ENCODE peak calls at places on chromosomes 16 and 17, in ten cellular contexts. G, B, K, N, I, J, H, U, M and W are unnamed samples.

GRCh38 chr17:17636456-17636855 is 44.8 kb upstream of the RAI1 start:
- DNase-seq in G (no peak), B (no peak), K (no peak), N (no peak), I (peak), J (no peak), H (no peak), U (no peak), M (no peak), W (no peak)

GRCh38 chr16:49557070-49557446 is 183.5 kb downstream of the C16orf78 start:
- DNase-seq in G (no peak), B (no peak), K (peak), N (no peak), I (no peak), J (no peak), H (no peak), U (no peak), M (no peak), W (no peak)

GRCh38 chr16:66474750-66475199 is 47.7 kb downstream of the BEAN1 start:
- DNase-seq in G (no peak), B (no peak), K (peak), N (no peak), I (no peak), J (no peak), H (no peak), U (peak), M (no peak), W (no peak)

GRCh38 chr16:12426122-12426521 is 377.6 kb downstream of the CPPED1 start:
- DNase-seq in G (no peak), B (peak), K (peak), N (no peak), I (peak), J (no peak), H (no peak), U (no peak), M (no peak), W (no peak)

GRCh38 chr17:40068917-40069750 is 6.4 kb downstream of the THRA start:
- DNase-seq in G (peak), B (peak), K (peak), N (peak), I (peak), J (peak), H (peak), U (peak), M (peak), W (peak)

GRCh38 chr17:46108550-46109110 is 84.6 kb downstream of the KANSL1 start:
- DNase-seq in G (no peak), B (no peak), K (no peak), N (no peak), I (no peak), J (no peak), H (no peak), U (no peak), M (no peak), W (no peak)

GRCh38 chr16:19458722-19459379 is 41.2 kb downstream of the TMC5 start:
- DNase-seq in G (no peak), B (no peak), K (no peak), N (no peak), I (no peak), J (no peak), H (no peak), U (no peak), M (no peak), W (no peak)

GRCh38 chr17:7883781-7884386 is 4.7 kb upstream of the CHD3 start:
- DNase-seq in G (no peak), B (peak), K (peak), N (no peak), I (peak), J (no peak), H (no peak), U (peak), M (peak), W (no peak)

GRCh38 chr16:14196011-14196410 is 124.9 kb downstream of the MRTFB start:
- DNase-seq in G (no peak), B (no peak), K (peak), N (no peak), I (peak), J (no peak), H (no peak), U (no peak), M (peak), W (no peak)

GRCh38 chr17:72984145-72984924 is 108.2 kb downstream of the SLC39A11 start:
- DNase-seq in G (peak), B (peak), K (no peak), N (no peak), I (peak), J (no peak), H (no peak), U (no peak), M (peak), W (peak)

GRCh38 chr17:61476476-61477203 is 24.4 kb downstream of the TBX4 start:
- DNase-seq in G (no peak), B (no peak), K (no peak), N (no peak), I (no peak), J (no peak), H (no peak), U (no peak), M (no peak), W (no peak)

GRCh38 chr16:54193656-54194007 is 93.0 kb downstream of the IRX3 start:
- DNase-seq in G (no peak), B (peak), K (peak), N (peak), I (peak), J (peak), H (peak), U (peak), M (peak), W (no peak)

GRCh38 chr16:84239186-84239790 is 524 bp downstream of the KCNG4 start:
- DNase-seq in G (no peak), B (peak), K (no peak), N (no peak), I (peak), J (no peak), H (no peak), U (no peak), M (peak), W (no peak)

GRCh38 chr16:4381072-4381934 is 9.7 kb downstream of the VASN start:
- DNase-seq in G (no peak), B (no peak), K (no peak), N (no peak), I (no peak), J (no peak), H (peak), U (no peak), M (no peak), W (no peak)

GRCh38 chr17:72136692-72137550 is 16.1 kb downstream of the SOX9 start:
- DNase-seq in G (no peak), B (peak), K (no peak), N (no peak), I (no peak), J (no peak), H (no peak), U (no peak), M (peak), W (no peak)

GRCh38 chr16:1863681-1864460 is 8.1 kb downstream of the MEIOB start:
- DNase-seq in G (no peak), B (peak), K (peak), N (no peak), I (peak), J (no peak), H (no peak), U (peak), M (peak), W (no peak)

GRCh38 chr16:31476305-31477219 is 4.6 kb downstream of the TGFB1I1 start:
- DNase-seq in G (no peak), B (no peak), K (no peak), N (peak), I (no peak), J (peak), H (peak), U (peak), M (no peak), W (no peak)

GRCh38 chr16:25007284-25007984 is 7.7 kb downstream of the ARHGAP17 start:
- DNase-seq in G (no peak), B (peak), K (no peak), N (no peak), I (peak), J (no peak), H (no peak), U (no peak), M (peak), W (no peak)

GRCh38 chr17:17191346-17191792 is 14.8 kb downstream of the PLD6 start:
- DNase-seq in G (peak), B (peak), K (no peak), N (no peak), I (peak), J (peak), H (peak), U (no peak), M (peak), W (peak)

GRCh38 chr16:69917739-69918138 is 33.4 kb upstream of the CLEC18A start:
- DNase-seq in G (peak), B (peak), K (peak), N (no peak), I (peak), J (no peak), H (no peak), U (no peak), M (peak), W (peak)

GRCh38 chr16:49559242-49559641 is 185.6 kb downstream of the C16orf78 start:
- DNase-seq in G (no peak), B (no peak), K (no peak), N (no peak), I (no peak), J (no peak), H (no peak), U (no peak), M (no peak), W (no peak)

GRCh38 chr16:86575754-86576557 is 2.4 kb upstream of the FOXL1 start:
- DNase-seq in G (peak), B (peak), K (peak), N (peak), I (peak), J (peak), H (peak), U (peak), M (peak), W (peak)

GRCh38 chr16:57413733-57414132 is 9.2 kb downstream of the CCL17 start:
- DNase-seq in G (no peak), B (no peak), K (no peak), N (no peak), I (no peak), J (no peak), H (no peak), U (no peak), M (no peak), W (no peak)

GRCh38 chr16:30902070-30902972 is 5.9 kb downstream of the CTF1 start:
- DNase-seq in G (no peak), B (peak), K (peak), N (peak), I (peak), J (peak), H (peak), U (peak), M (peak), W (no peak)

GRCh38 chr17:418421-418751 is 65.8 kb upstream of the RPH3AL start:
- DNase-seq in G (no peak), B (no peak), K (no peak), N (no peak), I (no peak), J (no peak), H (no peak), U (no peak), M (no peak), W (no peak)

GRCh38 chr16:22193134-22193411 is 13.0 kb upstream of the EEF2K start:
- DNase-seq in G (no peak), B (no peak), K (no peak), N (no peak), I (no peak), J (no peak), H (no peak), U (no peak), M (no peak), W (no peak)

GRCh38 chr16:83356266-83356665 is 451.5 kb upstream of the HSBP1 start:
- DNase-seq in G (peak), B (peak), K (peak), N (no peak), I (peak), J (no peak), H (no peak), U (peak), M (peak), W (peak)

GRCh38 chr16:85662036-85662812 is 26.5 kb downstream of the GINS2 start:
- DNase-seq in G (no peak), B (no peak), K (no peak), N (no peak), I (no peak), J (no peak), H (no peak), U (no peak), M (no peak), W (no peak)

GRCh38 chr16:83926726-83927397 is 26.2 kb upstream of the OSGIN1 start:
- DNase-seq in G (peak), B (peak), K (peak), N (peak), I (peak), J (peak), H (peak), U (peak), M (peak), W (peak)

DNA sequence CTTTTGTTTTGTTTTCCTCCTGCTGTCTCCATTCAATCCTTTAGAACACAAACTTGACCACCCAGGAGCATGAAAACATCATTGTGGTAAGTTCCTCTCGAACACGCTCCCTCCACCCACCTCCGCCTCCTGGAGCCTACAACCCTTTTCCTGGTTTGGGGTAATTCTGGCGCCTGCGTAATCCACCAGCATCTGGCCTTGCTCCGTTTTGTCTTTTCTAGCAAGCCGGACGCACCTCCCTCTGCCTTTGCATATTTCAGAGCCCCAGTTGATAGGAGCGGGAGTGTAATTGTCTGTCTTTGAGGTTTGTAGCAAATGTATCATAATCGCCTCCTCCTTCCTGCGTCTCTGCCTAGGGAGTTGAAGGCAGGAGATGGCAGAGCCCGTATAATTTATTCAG is 121.4 kb upstream of the PLCG2 start:
- DNase-seq in G (no peak), B (no peak), K (no peak), N (no peak), I (no peak), J (no peak), H (no peak), U (no peak), M (no peak), W (no peak)
- TF ChIP-seq CTCF in G (no peak), B (no peak), K (no peak), N (no peak), I (no peak), J (no peak), H (no peak), U (no peak), M (no peak), W (no peak)

DNA sequence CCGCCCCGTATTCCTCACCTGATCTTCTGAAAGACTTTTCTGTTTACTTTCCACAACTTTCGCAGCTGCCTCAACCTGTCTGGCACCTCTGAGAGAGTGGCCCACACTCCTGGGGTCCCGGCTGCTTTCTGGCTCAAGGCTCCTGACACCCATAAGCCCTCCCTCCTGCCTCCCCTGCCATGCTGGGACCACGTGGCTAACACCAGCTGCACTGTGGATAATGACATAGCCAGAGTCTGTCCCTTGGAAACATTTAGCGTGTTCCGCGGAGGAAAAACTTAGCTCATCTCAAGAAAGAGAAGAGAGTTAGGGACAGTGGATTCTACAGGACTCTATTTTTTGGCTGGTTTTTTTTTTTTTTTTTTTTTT is 46.0 kb upstream of the HELZ start:
- DNase-seq in G (no peak), B (no peak), K (no peak), N (no peak), I (no peak), J (no peak), H (no peak), U (no peak), M (no peak), W (no peak)
- H3K4me3 ChIP-seq in G (no peak), B (no peak), K (no peak), N (no peak), I (no peak), J (no peak), H (no peak), U (no peak), M (no peak), W (no peak)

GRCh38 chr17:78986048-78986648 is 6.4 kb upstream of the LGALS3BP start:
- DNase-seq in G (no peak), B (peak), K (peak), N (peak), I (peak), J (no peak), H (peak), U (peak), M (peak), W (no peak)
- TF ChIP-seq CTCF in G (no peak), B (peak), K (peak), N (peak), I (peak), J (peak), H (peak), U (no peak), M (peak), W (peak)

DNA sequence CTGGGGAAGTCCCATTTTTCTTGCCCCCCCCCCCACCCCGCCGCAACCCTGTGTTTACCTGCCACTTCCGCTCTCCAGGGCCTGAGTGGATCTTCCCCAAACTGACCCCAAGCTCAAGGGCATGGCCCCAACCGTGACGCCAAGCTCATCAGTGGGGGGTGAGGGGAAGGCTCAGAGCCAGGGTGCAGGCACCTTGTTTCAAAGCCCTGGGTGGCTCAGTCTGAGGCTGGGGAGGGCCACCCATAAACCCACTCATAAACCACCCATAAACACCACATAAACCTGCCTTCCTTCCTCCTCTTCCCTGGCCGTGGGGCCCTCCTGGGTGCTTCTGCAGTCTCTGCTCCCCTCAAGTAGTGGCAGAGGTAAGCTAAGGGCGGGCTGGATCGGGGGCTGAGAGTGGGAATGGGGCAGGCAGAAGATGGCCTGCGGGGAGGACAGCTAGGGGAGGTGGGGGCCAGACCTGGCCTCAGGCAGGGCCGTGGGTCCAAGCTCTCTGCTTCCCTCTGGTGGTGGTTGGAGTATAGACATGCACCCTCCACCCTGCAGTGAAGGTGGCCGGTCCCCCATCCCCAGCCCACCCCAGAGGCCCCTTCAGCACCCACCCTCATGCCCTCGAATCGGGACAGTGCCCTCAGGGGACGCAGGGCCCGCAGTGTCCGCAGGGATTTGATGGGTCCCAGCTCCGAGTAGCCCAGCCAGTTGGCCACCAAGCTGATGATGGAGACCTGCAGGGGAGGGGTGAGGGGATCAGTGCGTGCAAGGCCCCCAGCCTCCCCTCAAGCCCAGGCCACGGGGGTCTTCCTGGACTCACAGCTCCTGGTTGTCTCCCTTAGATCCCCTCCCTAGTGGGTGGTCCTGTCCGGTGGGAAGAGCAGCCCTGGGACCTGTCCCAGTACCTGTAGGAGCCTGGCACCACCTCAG is 14.6 kb upstream of the CD79B start:
- DNase-seq in G (no peak), B (peak), K (peak), N (peak), I (peak), J (no peak), H (peak), U (peak), M (peak), W (no peak)
- H3K4me3 ChIP-seq in G (no peak), B (no peak), K (no peak), N (no peak), I (no peak), J (no peak), H (no peak), U (peak), M (no peak), W (no peak)